ENCODE peak calls at places on chromosome 4, in ten cellular contexts. Z is MCF 10A, I is GM12865, B is lower leg skin, G is mucosa of descending colon, P is GM13976, W is heart left ventricle, X is HCT116, K is HL-60, M is Calu3. O is an unnamed sample.

GRCh38 chr4:7876096-7876993 is 63.3 kb downstream of the AFAP1 start:
- DNase-seq in P (no peak), I (peak; percentile 8), B (no peak), M (no peak), X (no peak), G (no peak), K (no peak), W (no peak), Z (no peak), O (peak; percentile 64)

GRCh38 chr4:142248946-142249345 is 597.2 kb downstream of the INPP4B start:
- DNase-seq in I (no peak), B (no peak), Z (peak; percentile 10), W (no peak), M (no peak), G (no peak), K (no peak), X (no peak), P (no peak), O (no peak)

GRCh38 chr4:173835863-173836262 is 305.8 kb upstream of the HAND2 start:
- DNase-seq in Z (peak; percentile 19), B (no peak), I (no peak), M (peak; percentile 1), W (peak; percentile 36), P (no peak), K (no peak), X (no peak), G (no peak), O (no peak)

GRCh38 chr4:189302719-189303118 is 638.0 kb upstream of the FRG1 start:
- DNase-seq in Z (peak; percentile 61), W (no peak), K (no peak), M (no peak), I (no peak), G (no peak), P (no peak), X (no peak), B (no peak), O (no peak)

GRCh38 chr4:174554329-174554728 is 32.0 kb upstream of the HPGD start:
- DNase-seq in M (no peak), K (no peak), X (no peak), I (no peak), G (no peak), Z (peak; percentile 26), W (no peak), P (no peak), B (no peak), O (no peak)

GRCh38 chr4:90127706-90128345 is 632 bp downstream of the CCSER1 start:
- DNase-seq in X (no peak), I (peak; percentile 21), G (no peak), B (no peak), M (peak; percentile 18), W (peak; percentile 23), K (no peak), Z (peak; percentile 27), P (peak; percentile 24), O (no peak)

GRCh38 chr4:55378617-55379467 is 16.9 kb upstream of the TMEM165 start:
- DNase-seq in M (peak; percentile 68), Z (peak; percentile 85), K (no peak), G (no peak), B (no peak), X (peak; percentile 60), W (no peak), I (no peak), P (no peak), O (no peak)

GRCh38 chr4:33302298-33302697 is 2582.1 kb downstream of the PCDH7 start:
- DNase-seq in Z (no peak), X (no peak), P (no peak), I (no peak), B (no peak), G (no peak), M (no peak), W (no peak), K (no peak), O (no peak)

GRCh38 chr4:15232725-15233597 is 194.9 kb upstream of the C1QTNF7 start:
- DNase-seq in I (peak; percentile 28), G (no peak), K (no peak), B (no peak), X (no peak), W (no peak), P (no peak), M (no peak), Z (no peak), O (peak; percentile 9)

GRCh38 chr4:8427262-8427661 is 13.3 kb downstream of the ACOX3 start:
- DNase-seq in P (no peak), G (no peak), M (no peak), W (no peak), X (no peak), B (no peak), K (no peak), I (no peak), Z (no peak), O (no peak)

GRCh38 chr4:40963912-40964478 is 214.2 kb downstream of the NSUN7 start:
- DNase-seq in P (no peak), B (no peak), X (no peak), G (no peak), I (no peak), M (no peak), Z (no peak), K (no peak), W (no peak), O (no peak)

GRCh38 chr4:138329506-138330070 is 87.4 kb upstream of the SLC7A11 start:
- DNase-seq in I (no peak), P (no peak), Z (no peak), G (no peak), W (no peak), X (no peak), K (no peak), B (no peak), M (no peak), O (no peak)

GRCh38 chr4:9812530-9813340 is 31.3 kb downstream of the DRD5 start:
- DNase-seq in W (no peak), Z (no peak), X (no peak), K (no peak), I (peak; percentile 66), B (no peak), P (peak; percentile 23), M (no peak), G (no peak), O (peak; percentile 62)

GRCh38 chr4:119139822-119140252 is 4.2 kb downstream of the MYOZ2 start:
- DNase-seq in B (no peak), P (no peak), M (no peak), I (peak; percentile 22), Z (no peak), G (no peak), X (no peak), K (no peak), W (no peak), O (no peak)

GRCh38 chr4:104146048-104146447 is 348.6 kb downstream of the CXXC4 start:
- DNase-seq in K (no peak), I (no peak), Z (no peak), B (no peak), W (no peak), P (no peak), X (no peak), M (no peak), G (no peak), O (no peak)

GRCh38 chr4:545612-546011 is 30.5 kb downstream of the TMEM271 start:
- DNase-seq in G (no peak), M (no peak), X (no peak), B (no peak), I (no peak), P (no peak), Z (no peak), W (no peak), K (no peak), O (no peak)

GRCh38 chr4:151649461-151649860 is 111.3 kb downstream of the GATB start:
- DNase-seq in X (no peak), K (no peak), Z (no peak), W (no peak), P (no peak), I (no peak), M (no peak), G (peak; percentile 39), B (no peak), O (no peak)

GRCh38 chr4:82984459-82984858 is 26.2 kb downstream of the LIN54 start:
- DNase-seq in Z (peak; percentile 18), I (no peak), M (no peak), G (no peak), K (no peak), P (no peak), W (no peak), X (peak; percentile 15), B (no peak), O (peak; percentile 38)

DNA sequence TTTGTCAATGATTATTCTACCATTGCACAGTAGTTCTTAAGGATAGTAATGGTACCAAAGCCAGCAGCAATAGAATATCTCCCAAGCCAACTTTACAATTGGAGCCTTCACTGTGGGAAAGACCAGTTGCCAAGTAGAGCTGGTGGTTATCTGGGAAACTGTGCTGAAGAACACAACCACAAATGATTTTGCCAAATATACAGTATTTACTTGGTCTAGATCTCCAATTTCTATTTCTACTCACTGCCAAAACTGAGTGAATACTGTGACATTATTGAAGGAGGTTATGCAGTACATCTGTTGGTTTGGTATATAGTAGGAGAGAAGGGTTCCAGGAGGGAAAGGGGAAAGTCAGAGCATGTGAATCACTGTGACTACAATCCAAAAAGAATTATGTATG is 3.8 kb downstream of the TET2 start:
- DNase-seq in B (no peak), X (no peak), M (no peak), P (no peak), W (no peak), I (no peak), K (no peak), G (no peak), Z (no peak), O (no peak)
- TF ChIP-seq CTCF in B (no peak), X (no peak), M (no peak), P (no peak), W (no peak), I (no peak), K (no peak), G (no peak), Z (no peak), O (no peak)

GRCh38 chr4:105991726-105992125 is 96.5 kb downstream of the NPNT start:
- DNase-seq in B (no peak), W (no peak), X (no peak), P (no peak), K (no peak), I (no peak), M (no peak), Z (no peak), G (no peak), O (no peak)
- TF ChIP-seq CTCF in B (no peak), W (no peak), X (no peak), P (no peak), K (no peak), I (peak; percentile 3), M (no peak), Z (no peak), G (no peak), O (no peak)

GRCh38 chr4:3318561-3319021 is 25.8 kb downstream of the RGS12 start:
- DNase-seq in G (no peak), X (no peak), K (no peak), Z (no peak), W (no peak), M (no peak), B (no peak), P (no peak), I (no peak), O (no peak)
- TF ChIP-seq CTCF in G (no peak), X (peak; percentile 61), K (no peak), Z (no peak), W (no peak), M (no peak), B (no peak), P (no peak), I (no peak), O (no peak)

DNA sequence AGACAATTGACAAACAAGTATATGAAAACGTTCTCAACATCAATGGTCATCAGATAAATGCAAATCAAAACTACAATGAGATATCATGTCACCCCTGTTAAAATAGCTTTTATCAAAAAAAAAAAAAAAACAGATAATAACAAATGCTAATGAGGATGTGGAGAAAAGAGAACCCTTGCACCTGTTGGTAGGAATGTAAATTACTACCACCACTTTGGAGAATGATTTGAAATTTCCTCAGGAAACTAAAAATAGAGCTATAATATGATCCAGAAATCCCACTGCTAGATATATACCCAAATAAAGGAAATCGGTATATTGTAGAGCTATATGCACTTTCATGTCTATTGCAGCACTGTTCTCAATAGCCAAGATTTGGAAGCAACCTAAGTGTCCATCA is 470.6 kb upstream of the FSTL5 start:
- DNase-seq in W (no peak), B (no peak), Z (no peak), M (no peak), G (no peak), X (no peak), K (no peak), P (no peak), I (no peak), O (no peak)
- TF ChIP-seq CTCF in W (no peak), B (no peak), Z (no peak), M (no peak), G (no peak), X (peak; percentile 43), K (no peak), P (no peak), I (no peak), O (no peak)